ENCODE peak calls at places on chromosomes 5 and 9, in eight cellular contexts. X is RKO; D is left lung; Z is nephron progenitor cell; Q is stimulated activated CD8-positive, alpha-beta memory T cell treated with anti-CD3 and anti-CD28 coated beads, Interleukin-15, amount 100 ng/mL, for 1 hour; C is CD8-positive, alpha-beta memory T cell; A is AG09319; K is GM20000. M is an unnamed sample.

GRCh38 chr9:7935666-7936065 is 136.1 kb upstream of the DMAC1 start:
- DNase-seq in X (no peak), D (no peak), Z (no peak), Q (no peak), C (peak; percentile 72), A (no peak), K (peak; percentile 6), M (no peak)

GRCh38 chr5:147234825-147235635 is at the start of gene STK32A:
- DNase-seq in X (no peak), D (peak; percentile 91), Z (peak; percentile 81), Q (no peak), C (no peak), A (no peak), K (no peak), M (peak; percentile 91)

GRCh38 chr9:76984476-76984875 is 35.0 kb upstream of the FOXB2 start:
- DNase-seq in X (no peak), D (no peak), Z (no peak), Q (no peak), C (no peak), A (no peak), K (no peak), M (no peak)

GRCh38 chr9:79781263-79781662 is 209.5 kb downstream of the TLE4 start:
- DNase-seq in X (no peak), D (no peak), Z (no peak), Q (no peak), C (no peak), A (no peak), K (no peak), M (no peak)

GRCh38 chr5:1381370-1382247 is 36.7 kb upstream of the CLPTM1L start:
- DNase-seq in X (no peak), D (no peak), Z (no peak), Q (no peak), C (no peak), A (no peak), K (no peak), M (no peak)

GRCh38 chr5:141841781-141842180 is 36.4 kb downstream of the PCDH1 start:
- DNase-seq in X (no peak), D (peak; percentile 82), Z (no peak), Q (no peak), C (no peak), A (no peak), K (no peak), M (no peak)

GRCh38 chr9:114266969-114267368 is 55.9 kb upstream of the ORM1 start:
- DNase-seq in X (no peak), D (no peak), Z (no peak), Q (no peak), C (no peak), A (no peak), K (no peak), M (no peak)

GRCh38 chr9:8872802-8873201 is 1073.2 kb upstream of the DMAC1 start:
- DNase-seq in X (no peak), D (no peak), Z (no peak), Q (no peak), C (no peak), A (no peak), K (no peak), M (no peak)

GRCh38 chr9:134301387-134302129 is 24.7 kb upstream of the RXRA start:
- DNase-seq in X (no peak), D (peak; percentile 50), Z (peak; percentile 17), Q (no peak), C (peak; percentile 43), A (no peak), K (no peak), M (no peak)

GRCh38 chr5:173618927-173619519 is 2.6 kb upstream of the BOD1 start:
- DNase-seq in X (peak; percentile 71), D (no peak), Z (peak; percentile 35), Q (peak; percentile 21), C (peak; percentile 44), A (peak; percentile 23), K (peak; percentile 72), M (peak; percentile 76)

GRCh38 chr5:28575368-28575767 is 1537.0 kb upstream of the CDH9 start:
- DNase-seq in X (no peak), D (peak; percentile 40), Z (no peak), Q (no peak), C (no peak), A (no peak), K (no peak), M (no peak)

GRCh38 chr5:151146003-151146524 is 11.5 kb downstream of the ANXA6 start:
- DNase-seq in X (no peak), D (no peak), Z (no peak), Q (no peak), C (no peak), A (no peak), K (no peak), M (no peak)

GRCh38 chr9:95509851-95510529 is 6.8 kb downstream of the PTCH1 start:
- DNase-seq in X (peak; percentile 55), D (no peak), Z (peak; percentile 51), Q (no peak), C (no peak), A (no peak), K (no peak), M (no peak)

GRCh38 chr9:104895572-104895971 is 32.4 kb downstream of the ABCA1 start:
- DNase-seq in X (peak; percentile 53), D (no peak), Z (no peak), Q (no peak), C (no peak), A (peak; percentile 65), K (no peak), M (no peak)

GRCh38 chr9:133514475-133515239 is 10.1 kb downstream of the MYMK start:
- DNase-seq in X (no peak), D (peak; percentile 69), Z (no peak), Q (no peak), C (no peak), A (no peak), K (no peak), M (no peak)

GRCh38 chr9:105242557-105242956 is 1.9 kb upstream of the SLC44A1 start:
- DNase-seq in X (no peak), D (no peak), Z (no peak), Q (no peak), C (no peak), A (no peak), K (no peak), M (no peak)

GRCh38 chr5:163172540-163173337 is 264.7 kb upstream of the CCNG1 start:
- DNase-seq in X (no peak), D (no peak), Z (no peak), Q (no peak), C (no peak), A (no peak), K (no peak), M (no peak)

GRCh38 chr5:83721878-83722779 is 1.5 kb upstream of the HAPLN1 start:
- DNase-seq in X (no peak), D (peak; percentile 83), Z (peak; percentile 79), Q (no peak), C (no peak), A (peak; percentile 46), K (peak; percentile 71), M (peak; percentile 84)

GRCh38 chr9:92327283-92327850 is 1.6 kb downstream of the CENPP start:
- DNase-seq in X (no peak), D (no peak), Z (no peak), Q (no peak), C (no peak), A (no peak), K (no peak), M (no peak)

GRCh38 chr9:77899679-77900354 is 131.8 kb downstream of the GNAQ start:
- DNase-seq in X (peak; percentile 28), D (no peak), Z (no peak), Q (no peak), C (no peak), A (no peak), K (no peak), M (no peak)

GRCh38 chr5:30100148-30100547 is 1093.3 kb upstream of the CDH6 start:
- DNase-seq in X (no peak), D (no peak), Z (no peak), Q (no peak), C (no peak), A (no peak), K (no peak), M (no peak)

GRCh38 chr5:140567871-140568270 is 3.2 kb downstream of the SLC35A4 start:
- DNase-seq in X (no peak), D (no peak), Z (no peak), Q (no peak), C (no peak), A (no peak), K (no peak), M (no peak)

GRCh38 chr5:78835176-78835575 is 149.9 kb downstream of the ARSB start:
- DNase-seq in X (no peak), D (no peak), Z (no peak), Q (no peak), C (no peak), A (no peak), K (no peak), M (no peak)

GRCh38 chr9:20355022-20355421 is 267.3 kb downstream of the MLLT3 start:
- DNase-seq in X (no peak), D (no peak), Z (no peak), Q (no peak), C (no peak), A (peak; percentile 11), K (peak; percentile 22), M (no peak)

GRCh38 chr9:73176450-73176875 is 24.8 kb downstream of the ANXA1 start:
- DNase-seq in X (peak; percentile 31), D (no peak), Z (no peak), Q (no peak), C (no peak), A (no peak), K (no peak), M (no peak)

GRCh38 chr9:83154821-83155220 is 91.9 kb upstream of the RASEF start:
- DNase-seq in X (no peak), D (no peak), Z (no peak), Q (no peak), C (no peak), A (no peak), K (no peak), M (no peak)

GRCh38 chr9:119790022-119790421 is 420.8 kb upstream of the BRINP1 start:
- DNase-seq in X (no peak), D (no peak), Z (no peak), Q (no peak), C (no peak), A (no peak), K (no peak), M (no peak)

GRCh38 chr5:114310666-114311065 is 51.2 kb upstream of the KCNN2 start:
- DNase-seq in X (no peak), D (no peak), Z (no peak), Q (no peak), C (no peak), A (no peak), K (no peak), M (no peak)

GRCh38 chr9:71383308-71383707 is 261.9 kb upstream of the TRPM3 start:
- DNase-seq in X (no peak), D (no peak), Z (peak; percentile 2), Q (no peak), C (no peak), A (no peak), K (no peak), M (peak; percentile 13)

GRCh38 chr9:126617003-126617739 is 3.4 kb downstream of the LMX1B start:
- DNase-seq in X (no peak), D (no peak), Z (no peak), Q (no peak), C (no peak), A (no peak), K (no peak), M (peak; percentile 44)

GRCh38 chr9:136551401-136552116 is 5.7 kb upstream of the NOTCH1 start:
- DNase-seq in X (peak; percentile 67), D (peak; percentile 91), Z (no peak), Q (no peak), C (no peak), A (no peak), K (peak; percentile 84), M (peak; percentile 97)